ENCODE peak calls at places on chromosomes 11 and 22, in six cellular contexts. Y, O, Z, X, Q and P are unnamed samples.

GRCh38 chr11:65419773-65420481 is 2.7 kb upstream of the NEAT1 start:
- DNase-seq in Y (peak), O (peak), Z (peak), X (peak), Q (peak), P (peak)

GRCh38 chr11:76524919-76525318 is 80.1 kb downstream of the EMSY start:
- DNase-seq in Y (peak), O (no peak), Z (peak), X (peak), Q (no peak), P (peak)

GRCh38 chr22:24772493-24773220 is 1.9 kb downstream of the PIWIL3 start:
- DNase-seq in Y (peak), O (peak), Z (peak), X (no peak), Q (peak), P (peak)

GRCh38 chr11:17403977-17404759 is 15.7 kb upstream of the KCNJ11 start:
- DNase-seq in Y (peak), O (no peak), Z (peak), X (no peak), Q (no peak), P (peak)

GRCh38 chr22:39748877-39749276 is 144.7 kb downstream of the ENTHD1 start:
- DNase-seq in Y (peak), O (no peak), Z (peak), X (no peak), Q (no peak), P (peak)

GRCh38 chr22:48327721-48328120 is 1500.0 kb downstream of the BRD1 start:
- DNase-seq in Y (no peak), O (no peak), Z (no peak), X (no peak), Q (no peak), P (no peak)

GRCh38 chr22:41445171-41446056 is 1.2 kb downstream of the TOB2 start:
- DNase-seq in Y (no peak), O (peak), Z (peak), X (peak), Q (peak), P (peak)

GRCh38 chr11:125287467-125288232 is 123.1 kb downstream of the PKNOX2 start:
- DNase-seq in Y (peak), O (peak), Z (peak), X (no peak), Q (peak), P (no peak)

GRCh38 chr11:75166791-75167190 is 15.9 kb downstream of the SLCO2B1 start:
- DNase-seq in Y (no peak), O (no peak), Z (no peak), X (no peak), Q (no peak), P (no peak)

GRCh38 chr22:37260939-37261338 is 16.9 kb upstream of the RAC2 start:
- DNase-seq in Y (peak), O (peak), Z (peak), X (peak), Q (peak), P (peak)

GRCh38 chr11:79940165-79940564 is 499.3 kb upstream of the TENM4 start:
- DNase-seq in Y (peak), O (no peak), Z (no peak), X (no peak), Q (no peak), P (no peak)

GRCh38 chr11:65432686-65433582 is 10.3 kb downstream of the NEAT1 start:
- DNase-seq in Y (peak), O (no peak), Z (peak), X (no peak), Q (peak), P (peak)

GRCh38 chr11:128720522-128720985 is 26.7 kb downstream of the FLI1 start:
- DNase-seq in Y (peak), O (peak), Z (no peak), X (no peak), Q (peak), P (no peak)

GRCh38 chr11:95821640-95822039 is 31.3 kb downstream of the CEP57 start:
- DNase-seq in Y (peak), O (no peak), Z (peak), X (no peak), Q (no peak), P (peak)

GRCh38 chr22:44057411-44057987 is 33.4 kb downstream of the PARVB start:
- DNase-seq in Y (no peak), O (no peak), Z (peak), X (peak), Q (no peak), P (no peak)

GRCh38 chr11:65492637-65493366 is 6.0 kb upstream of the MALAT1 start:
- DNase-seq in Y (peak), O (no peak), Z (peak), X (peak), Q (peak), P (peak)

GRCh38 chr11:65860278-65861164 is at the start of gene MUS81:
- DNase-seq in Y (peak), O (peak), Z (peak), X (peak), Q (peak), P (peak)

GRCh38 chr22:48720662-48721393 is 1106.8 kb downstream of the BRD1 start:
- DNase-seq in Y (no peak), O (no peak), Z (no peak), X (no peak), Q (no peak), P (no peak)

GRCh38 chr22:28441720-28442263 is 237.8 kb downstream of the TTC28 start:
- DNase-seq in Y (peak), O (peak), Z (peak), X (no peak), Q (peak), P (peak)

GRCh38 chr11:123431619-123432018 is 1.6 kb downstream of the GRAMD1B start:
- DNase-seq in Y (no peak), O (no peak), Z (peak), X (no peak), Q (peak), P (no peak)

GRCh38 chr11:123429851-123430735 is at the start of gene GRAMD1B:
- DNase-seq in Y (peak), O (peak), Z (peak), X (peak), Q (peak), P (peak)

GRCh38 chr11:123429336-123429735 is 733 bp upstream of the GRAMD1B start:
- DNase-seq in Y (peak), O (no peak), Z (peak), X (no peak), Q (no peak), P (peak)

GRCh38 chr11:123428221-123428631 is 1.8 kb upstream of the GRAMD1B start:
- DNase-seq in Y (no peak), O (no peak), Z (peak), X (no peak), Q (no peak), P (no peak)

GRCh38 chr11:123430736-123431356 is 777 bp downstream of the GRAMD1B start:
- DNase-seq in Y (peak), O (peak), Z (peak), X (peak), Q (peak), P (peak)
- H3K9ac ChIP-seq in Y (peak), O (peak), Z (peak), X (peak), Q (peak), P (peak)

DNA sequence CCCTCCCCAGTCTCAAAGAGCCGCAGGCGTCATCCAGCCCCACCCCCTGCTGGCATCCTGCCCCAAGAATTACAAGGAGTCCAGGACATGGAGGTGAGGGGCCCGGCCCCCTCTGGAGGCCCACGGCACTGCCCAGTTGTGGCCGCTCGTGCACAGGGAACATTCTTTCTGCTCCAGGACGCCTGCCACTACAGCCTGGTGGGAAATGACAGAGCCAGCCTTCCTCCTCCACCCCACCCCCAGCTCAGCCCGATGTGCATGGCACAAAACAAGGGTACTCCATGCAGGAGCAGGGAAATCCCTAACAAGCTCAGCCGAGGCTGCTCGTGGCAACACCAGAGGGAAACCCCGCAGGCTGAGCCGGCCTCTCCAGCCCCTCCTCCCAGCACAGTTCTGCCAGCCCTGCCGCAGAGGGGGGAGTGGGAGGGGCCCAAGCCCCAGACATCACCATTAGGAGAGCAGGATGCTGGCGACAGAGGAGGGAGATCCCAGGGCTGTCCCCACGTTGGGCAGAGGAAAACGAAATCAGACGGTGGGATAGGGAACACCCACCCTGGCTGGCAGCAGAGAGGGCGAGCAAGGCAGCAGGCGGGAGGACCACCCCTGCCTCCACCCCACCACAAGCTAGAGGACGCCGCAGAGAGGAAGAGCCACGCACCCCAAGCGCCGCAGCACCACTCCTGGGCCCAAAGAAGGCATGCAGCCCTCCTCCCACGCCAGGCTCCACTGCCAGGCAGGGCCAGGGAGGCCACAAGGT is 10.0 kb downstream of the IGSF9B start:
- DNase-seq in Y (no peak), O (peak), Z (no peak), X (no peak), Q (no peak), P (no peak)
- H3K9ac ChIP-seq in Y (no peak), O (no peak), Z (no peak), X (no peak), Q (no peak), P (no peak)

DNA sequence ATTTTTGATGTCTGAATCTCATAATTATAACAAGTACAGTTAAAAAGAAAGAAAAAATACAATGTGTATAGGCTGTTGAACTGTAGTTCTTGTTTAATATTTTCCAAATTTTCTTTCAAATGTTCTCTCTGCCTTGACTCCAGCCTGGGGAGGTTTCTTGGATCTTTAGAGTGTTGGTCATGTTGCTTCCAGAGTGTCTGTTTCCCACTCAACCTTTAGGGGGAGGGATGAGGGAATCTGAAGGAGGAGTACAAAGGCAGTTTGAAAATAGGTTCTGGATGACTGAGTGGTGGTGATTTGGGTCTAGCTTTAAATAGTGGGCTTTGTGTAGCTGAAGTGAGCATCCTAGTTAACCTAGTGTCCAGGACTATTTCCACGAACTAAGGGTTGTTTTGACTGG is 2.0 kb downstream of the CTNND1 start:
- DNase-seq in Y (peak), O (peak), Z (peak), X (peak), Q (peak), P (peak)
- H3K9ac ChIP-seq in Y (no peak), O (peak), Z (peak), X (peak), Q (peak), P (peak)

GRCh38 chr11:47539681-47540039 is 13.3 kb downstream of the CELF1 start:
- DNase-seq in Y (no peak), O (no peak), Z (no peak), X (no peak), Q (no peak), P (no peak)

GRCh38 chr11:47536925-47537324 is 16.0 kb downstream of the CELF1 start:
- DNase-seq in Y (no peak), O (no peak), Z (no peak), X (no peak), Q (no peak), P (no peak)

GRCh38 chr11:47534707-47535251 is 18.2 kb downstream of the CELF1 start:
- DNase-seq in Y (no peak), O (no peak), Z (no peak), X (no peak), Q (no peak), P (no peak)

GRCh38 chr11:47541070-47541469 is 11.9 kb downstream of the CELF1 start:
- DNase-seq in Y (no peak), O (no peak), Z (no peak), X (no peak), Q (no peak), P (no peak)

DNA sequence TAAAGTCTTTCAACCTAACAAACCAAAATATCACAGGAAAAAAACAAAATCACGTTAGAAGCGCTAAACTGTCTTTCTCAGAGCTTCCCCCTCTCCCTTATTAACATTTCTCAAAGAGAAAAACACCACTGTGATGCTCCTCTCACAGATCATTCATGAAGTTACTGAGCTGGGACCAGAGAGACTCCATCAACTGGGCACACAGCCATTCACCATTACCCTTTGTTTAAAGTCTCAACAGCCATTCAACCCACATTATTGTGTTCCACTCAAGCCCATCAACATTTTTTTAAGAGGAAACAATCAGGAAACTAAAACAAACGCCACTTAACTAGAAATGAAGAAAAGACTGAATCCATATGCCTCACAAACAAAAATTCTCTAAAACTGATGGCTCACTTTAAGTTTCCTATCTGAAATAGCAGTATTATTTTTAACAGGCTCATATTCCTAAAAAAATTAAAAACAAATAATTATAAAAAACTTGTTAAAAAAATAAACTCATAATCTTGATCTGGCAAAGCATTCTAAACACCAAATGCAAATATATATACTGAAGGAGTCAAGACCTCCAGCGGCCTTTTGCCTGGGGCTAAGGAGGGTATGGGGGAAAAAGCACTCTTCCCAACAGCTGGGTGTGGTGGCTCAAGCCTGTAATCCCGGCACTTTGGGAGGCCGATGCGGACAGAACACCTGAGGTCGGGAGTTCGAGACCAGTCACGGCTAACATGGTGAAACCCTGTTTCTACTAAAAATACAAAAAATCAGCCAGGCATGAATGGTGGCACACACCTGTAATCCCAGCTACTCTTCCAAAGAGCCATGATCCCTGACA is 14.0 kb downstream of the CELF1 start:
- DNase-seq in Y (peak), O (peak), Z (no peak), X (no peak), Q (peak), P (no peak)
- H3K9ac ChIP-seq in Y (no peak), O (no peak), Z (no peak), X (no peak), Q (no peak), P (no peak)

GRCh38 chr22:46064966-46065666 is 85.2 kb upstream of the PPARA start:
- DNase-seq in Y (peak), O (no peak), Z (peak), X (no peak), Q (no peak), P (no peak)

GRCh38 chr22:46062971-46063631 is 86.1 kb upstream of the WNT7B start:
- DNase-seq in Y (peak), O (no peak), Z (peak), X (no peak), Q (no peak), P (no peak)

GRCh38 chr22:46062232-46062615 is 85.3 kb upstream of the WNT7B start:
- DNase-seq in Y (peak), O (no peak), Z (no peak), X (no peak), Q (no peak), P (no peak)

GRCh38 chr22:46064236-46064965 is 85.9 kb upstream of the PPARA start:
- DNase-seq in Y (peak), O (no peak), Z (peak), X (no peak), Q (no peak), P (no peak)

GRCh38 chr22:46063861-46064235 is 86.5 kb upstream of the PPARA start:
- DNase-seq in Y (peak), O (no peak), Z (peak), X (no peak), Q (no peak), P (no peak)
- H3K9ac ChIP-seq in Y (peak), O (no peak), Z (peak), X (peak), Q (no peak), P (peak)

DNA sequence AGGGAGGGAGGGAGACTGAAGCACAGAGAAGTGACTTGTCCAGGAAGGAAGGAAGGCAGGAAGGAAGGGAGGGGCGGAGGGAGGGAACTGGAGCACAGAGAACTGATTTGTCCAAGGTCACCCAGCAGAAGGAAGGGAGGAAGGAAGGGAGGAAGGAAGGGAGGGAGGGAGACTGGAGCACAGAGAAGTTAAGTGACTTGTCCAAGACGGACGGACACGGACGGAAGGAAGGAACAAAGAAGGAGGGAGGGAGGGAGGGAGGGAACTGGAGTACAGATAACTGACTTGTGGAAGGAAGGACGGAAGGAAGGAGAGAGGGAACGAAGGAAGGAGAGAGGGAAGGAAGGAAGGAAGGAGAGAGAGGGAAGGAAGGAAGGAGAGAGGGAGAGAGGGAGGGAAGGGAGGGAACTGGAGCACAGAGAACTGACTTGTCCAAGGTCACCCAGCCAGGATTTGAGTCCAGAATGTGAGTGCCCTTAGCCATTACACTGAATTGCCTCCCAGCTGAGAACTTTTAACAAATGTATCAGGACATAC is 1.5 kb downstream of the SLC35F2 start:
- DNase-seq in Y (no peak), O (no peak), Z (peak), X (peak), Q (no peak), P (no peak)
- H3K9ac ChIP-seq in Y (no peak), O (no peak), Z (no peak), X (peak), Q (no peak), P (no peak)